ENCODE peak calls at places on chromosomes 3 and 15, in seven cellular contexts. M, Y, S, B, A, I and Z are unnamed samples.

GRCh38 chr15:74888716-74889115 is 1.1 kb upstream of the MPI start:
- DNase-seq in M (no peak), Y (no peak), S (no peak), B (no peak), A (no peak), I (no peak), Z (no peak)

GRCh38 chr3:189260556-189261493 is 89.1 kb downstream of the TPRG1 start:
- DNase-seq in M (peak; percentile 85), Y (peak; percentile 19), S (peak; percentile 7), B (no peak), A (no peak), I (no peak), Z (no peak)

GRCh38 chr3:110526732-110527727 is 544.6 kb upstream of the NECTIN3 start:
- DNase-seq in M (no peak), Y (peak; percentile 93), S (peak; percentile 69), B (peak; percentile 95), A (no peak), I (no peak), Z (peak; percentile 53)

GRCh38 chr3:11818033-11818432 is 28.7 kb downstream of the TAMM41 start:
- DNase-seq in M (no peak), Y (no peak), S (no peak), B (peak; percentile 11), A (no peak), I (no peak), Z (no peak)

GRCh38 chr3:58588030-58588614 is 10.9 kb upstream of the FAM107A start:
- DNase-seq in M (no peak), Y (peak; percentile 56), S (peak; percentile 60), B (peak; percentile 46), A (peak; percentile 44), I (no peak), Z (no peak)

GRCh38 chr15:45021331-45021730 is 1.7 kb upstream of the SORD start:
- DNase-seq in M (no peak), Y (peak; percentile 51), S (no peak), B (peak; percentile 32), A (no peak), I (no peak), Z (no peak)

GRCh38 chr3:47877288-47877687 is 74.3 kb downstream of the DHX30 start:
- DNase-seq in M (peak; percentile 36), Y (no peak), S (no peak), B (peak; percentile 37), A (no peak), I (no peak), Z (no peak)

GRCh38 chr15:41493205-41493901 is at the start of gene ITPKA:
- DNase-seq in M (peak; percentile 93), Y (peak; percentile 40), S (peak; percentile 88), B (peak; percentile 78), A (peak; percentile 97), I (peak; percentile 77), Z (peak; percentile 48)

GRCh38 chr15:67776600-67776999 is 48.7 kb upstream of the SKOR1 start:
- DNase-seq in M (no peak), Y (no peak), S (no peak), B (peak; percentile 9), A (no peak), I (no peak), Z (no peak)

GRCh38 chr15:67116742-67117141 is 51.3 kb downstream of the SMAD3 start:
- DNase-seq in M (no peak), Y (no peak), S (peak; percentile 53), B (peak; percentile 73), A (no peak), I (no peak), Z (no peak)

GRCh38 chr15:76431936-76432335 is 95.4 kb downstream of the ISL2 start:
- DNase-seq in M (no peak), Y (no peak), S (no peak), B (peak; percentile 22), A (no peak), I (no peak), Z (no peak)

GRCh38 chr3:127684871-127685707 is 12.3 kb downstream of the ABTB1 start:
- DNase-seq in M (peak; percentile 82), Y (no peak), S (no peak), B (no peak), A (no peak), I (peak; percentile 35), Z (no peak)

GRCh38 chr15:71411538-71412482 is 296.5 kb downstream of the THSD4 start:
- DNase-seq in M (no peak), Y (peak; percentile 21), S (peak; percentile 38), B (peak; percentile 52), A (no peak), I (no peak), Z (peak; percentile 52)

GRCh38 chr3:55567615-55568014 is 80.5 kb upstream of the WNT5A start:
- DNase-seq in M (no peak), Y (no peak), S (peak; percentile 59), B (peak; percentile 57), A (no peak), I (no peak), Z (no peak)

DNA sequence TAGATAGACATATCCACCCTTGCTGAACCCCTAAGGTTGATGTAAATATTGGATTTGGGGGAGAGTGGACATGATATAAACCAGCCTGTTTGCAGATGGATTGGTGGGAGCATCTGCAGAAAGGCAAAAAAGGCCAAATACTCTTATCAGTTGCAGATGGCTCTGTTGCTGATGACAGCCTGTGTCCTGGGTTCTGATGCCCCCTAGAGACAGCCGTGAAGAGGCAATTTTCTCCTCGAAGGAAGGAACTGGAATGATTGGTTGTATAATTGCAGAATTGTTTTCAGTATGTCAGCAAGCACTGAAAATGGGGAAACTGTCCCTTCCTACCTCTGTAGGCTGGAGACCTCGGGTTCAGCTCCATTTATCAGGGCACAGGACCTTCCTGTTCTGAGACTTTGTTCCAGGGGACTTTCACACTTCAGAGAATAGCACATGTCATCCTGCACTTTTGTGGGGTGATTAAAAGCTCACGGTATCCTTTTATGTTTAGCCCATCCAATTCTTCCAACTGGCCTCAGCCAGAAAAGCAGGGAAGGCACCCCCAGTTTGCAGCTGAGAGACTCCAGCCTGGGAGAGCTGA is 103.0 kb downstream of the PGPEP1L start:
- DNase-seq in M (no peak), Y (peak; percentile 65), S (peak; percentile 53), B (peak; percentile 75), A (peak; percentile 54), I (no peak), Z (peak; percentile 55)
- TF ChIP-seq CTCF in M (no peak), Y (peak; percentile 63), S (peak; percentile 62), B (peak; percentile 82), A (peak; percentile 38), I (peak; percentile 64), Z (peak; percentile 40)

GRCh38 chr3:84042717-84043116 is 916.1 kb upstream of the CADM2 start:
- DNase-seq in M (no peak), Y (no peak), S (no peak), B (no peak), A (no peak), I (no peak), Z (no peak)

DNA sequence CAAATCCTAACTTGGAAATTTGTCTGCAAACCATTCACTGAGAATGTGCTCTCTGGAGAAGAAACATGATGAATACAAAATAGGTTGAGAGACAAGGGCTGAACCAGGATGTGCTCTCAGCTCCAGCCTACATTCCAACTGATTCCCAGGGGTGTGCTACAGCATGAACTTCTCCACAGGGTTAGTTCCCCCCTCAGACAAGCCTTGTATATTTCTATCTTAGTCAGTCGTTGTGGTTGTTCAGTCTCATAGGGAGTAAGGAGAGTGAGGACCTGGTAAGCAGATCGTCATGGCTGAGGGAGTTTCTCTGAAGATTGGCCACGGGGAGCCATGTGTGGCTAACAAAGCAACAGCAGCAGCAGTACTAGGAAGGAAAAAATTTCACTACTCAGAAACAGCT is 919.7 kb upstream of the CADM2 start:
- DNase-seq in M (no peak), Y (no peak), S (no peak), B (no peak), A (no peak), I (no peak), Z (no peak)
- TF ChIP-seq CTCF in M (no peak), Y (no peak), S (no peak), B (no peak), A (no peak), I (no peak), Z (no peak)

GRCh38 chr3:63905731-63906620 is 6.2 kb downstream of the SCAANT1 start:
- DNase-seq in M (no peak), Y (no peak), S (no peak), B (no peak), A (no peak), I (no peak), Z (no peak)

GRCh38 chr3:63910873-63911272 is 1.3 kb downstream of the SCAANT1 start:
- DNase-seq in M (no peak), Y (peak; percentile 32), S (no peak), B (peak; percentile 59), A (peak; percentile 48), I (no peak), Z (no peak)

GRCh38 chr3:63909431-63909830 is 2.8 kb downstream of the SCAANT1 start:
- DNase-seq in M (no peak), Y (peak; percentile 35), S (no peak), B (peak; percentile 67), A (no peak), I (no peak), Z (no peak)

GRCh38 chr3:63908776-63909175 is 3.4 kb downstream of the SCAANT1 start:
- DNase-seq in M (no peak), Y (no peak), S (no peak), B (no peak), A (no peak), I (no peak), Z (no peak)

DNA sequence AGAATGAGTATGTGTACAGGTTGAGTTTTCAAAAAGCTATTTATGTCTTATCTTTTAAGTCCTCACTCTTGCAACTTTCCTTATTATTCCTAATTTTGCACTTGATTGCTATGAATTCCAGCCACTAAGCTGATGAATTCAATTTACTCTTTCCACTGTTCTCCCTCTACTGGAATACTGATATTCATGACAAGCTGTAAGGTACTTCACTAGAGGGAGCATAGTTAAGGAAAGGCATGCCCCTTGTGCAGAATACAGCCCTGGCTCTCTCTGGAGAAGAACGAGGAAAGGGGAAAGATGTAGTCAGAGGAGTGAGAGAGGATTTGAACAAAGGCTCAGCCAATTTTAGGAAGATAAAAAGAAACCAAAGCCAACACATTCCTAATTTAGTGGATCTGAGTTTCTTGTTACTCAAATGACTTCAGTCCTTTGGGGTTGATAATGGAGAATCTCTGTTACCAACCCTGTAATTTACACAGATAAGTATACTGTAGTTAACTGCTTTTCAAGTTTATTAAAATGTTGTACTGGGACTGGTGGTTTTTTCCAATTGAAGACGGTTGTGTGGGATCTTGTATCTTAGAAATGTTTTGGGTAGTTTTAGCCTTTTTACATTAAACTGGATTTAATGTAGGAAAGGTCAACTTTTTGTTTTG is 4.0 kb downstream of the SCAANT1 start:
- DNase-seq in M (no peak), Y (peak; percentile 67), S (no peak), B (peak; percentile 42), A (no peak), I (no peak), Z (no peak)
- TF ChIP-seq CTCF in M (no peak), Y (peak; percentile 58), S (peak; percentile 24), B (peak; percentile 51), A (no peak), I (no peak), Z (no peak)

GRCh38 chr15:63013052-63013808 is 29.3 kb upstream of the TPM1 start:
- DNase-seq in M (peak; percentile 75), Y (peak; percentile 90), S (no peak), B (peak; percentile 83), A (no peak), I (no peak), Z (no peak)
- TF ChIP-seq CTCF in M (no peak), Y (no peak), S (no peak), B (no peak), A (no peak), I (no peak), Z (no peak)